ENCODE peak calls at places on chromosome 17, in ten cellular contexts. M, S, V, A, E, W, U, G, K and Z are unnamed samples. For H3K9me3, the result is how much of the 10 kb centered on the place peaks cover.

GRCh38 chr17:67157732-67158639 is 87.0 kb downstream of the HELZ start:
- DNase-seq in V (peak), S (peak), G (peak), K (peak), E (no peak), W (no peak), U (peak), M (peak), A (no peak), Z (no peak)

GRCh38 chr17:64707077-64707591 is 45.0 kb upstream of the SMURF2 start:
- DNase-seq in V (peak), A (no peak), M (peak), S (peak), G (no peak), U (no peak), K (peak), E (peak), W (peak), Z (peak)

GRCh38 chr17:77738666-77739531 is 219.6 kb upstream of the TNRC6C start:
- DNase-seq in E (no peak), A (no peak), G (no peak), U (no peak), M (no peak), W (peak), S (no peak), V (no peak), K (no peak), Z (peak)

GRCh38 chr17:63126607-63127006 is 160.6 kb downstream of the TANC2 start:
- DNase-seq in E (peak), U (no peak), W (no peak), S (no peak), M (peak), K (no peak), V (no peak), A (no peak), G (no peak), Z (no peak)

GRCh38 chr17:60766778-60767190 is 89.1 kb downstream of the BCAS3 start:
- DNase-seq in E (no peak), U (no peak), A (no peak), S (no peak), K (no peak), G (no peak), V (no peak), W (no peak), M (no peak), Z (peak)

GRCh38 chr17:17004251-17004996 is 32.5 kb upstream of the TNFRSF13B start:
- DNase-seq in V (no peak), U (no peak), M (no peak), A (no peak), E (no peak), W (no peak), S (no peak), G (no peak), K (no peak), Z (peak)

GRCh38 chr17:42311240-42312034 is 23.1 kb downstream of the STAT5A start:
- DNase-seq in W (peak), U (no peak), M (peak), G (peak), A (no peak), K (no peak), V (no peak), E (peak), S (peak), Z (no peak)

GRCh38 chr17:11495616-11496015 is 102.7 kb upstream of the DNAH9 start:
- DNase-seq in K (no peak), U (no peak), E (no peak), S (no peak), V (no peak), G (no peak), A (no peak), W (no peak), M (no peak), Z (no peak)

GRCh38 chr17:2259769-2260536 is 43.6 kb downstream of the SMG6 start:
- DNase-seq in W (no peak), K (no peak), V (no peak), E (peak), S (no peak), A (peak), U (peak), M (peak), G (no peak), Z (no peak)

GRCh38 chr17:28849281-28849680 is 5.5 kb upstream of the ERAL1 start:
- DNase-seq in E (no peak), U (no peak), V (peak), K (no peak), W (no peak), S (peak), G (peak), A (no peak), M (no peak), Z (no peak)

GRCh38 chr17:83148317-83149044 is 69.1 kb downstream of the METRNL start:
- DNase-seq in A (no peak), G (peak), K (no peak), W (no peak), E (no peak), V (no peak), M (no peak), U (no peak), S (no peak), Z (peak)

GRCh38 chr17:48259710-48260291 is 152.2 kb downstream of the SNX11 start:
- DNase-seq in E (no peak), M (peak), A (no peak), V (peak), W (peak), S (no peak), U (no peak), K (no peak), G (peak), Z (peak)

GRCh38 chr17:35192708-35193107 is 1.5 kb downstream of the SLC35G3 start:
- DNase-seq in M (no peak), V (no peak), W (no peak), U (no peak), G (no peak), S (no peak), A (no peak), E (no peak), K (no peak), Z (no peak)

GRCh38 chr17:66727634-66728570 is 107.0 kb upstream of the CACNG5 start:
- DNase-seq in W (peak), G (peak), K (peak), E (peak), M (peak), U (no peak), V (peak), S (peak), A (peak), Z (peak)

GRCh38 chr17:16104189-16104588 is 104.6 kb downstream of the TTC19 start:
- DNase-seq in E (no peak), W (no peak), S (no peak), K (no peak), V (no peak), M (no peak), A (no peak), G (no peak), U (no peak), Z (no peak)

GRCh38 chr17:50272711-50273653 is 1.3 kb upstream of the TMEM92 start:
- DNase-seq in M (peak), W (peak), K (no peak), V (peak), U (no peak), A (peak), E (no peak), S (peak), G (peak), Z (peak)

GRCh38 chr17:18158022-18158600 is 25.5 kb upstream of the ALKBH5 start:
- DNase-seq in S (no peak), E (peak), K (peak), G (peak), W (peak), A (no peak), U (peak), M (peak), V (peak), Z (peak)

GRCh38 chr17:11885051-11885450 is 112.2 kb downstream of the ZNF18 start:
- DNase-seq in U (no peak), G (no peak), E (no peak), W (no peak), V (no peak), A (no peak), M (no peak), S (no peak), K (no peak), Z (no peak)

GRCh38 chr17:57445051-57445450 is 188.7 kb downstream of the MSI2 start:
- DNase-seq in A (no peak), S (no peak), W (no peak), U (no peak), E (peak), V (no peak), M (no peak), G (no peak), K (no peak), Z (no peak)
- H3K9ac ChIP-seq in A (peak), S (no peak), W (no peak), U (peak), E (peak), V (no peak), M (no peak), G (no peak), K (no peak), Z (no peak)

GRCh38 chr17:38443356-38444026 is 15.2 kb downstream of the ARHGAP23 start:
- DNase-seq in E (no peak), W (no peak), U (peak), M (no peak), G (no peak), V (no peak), K (no peak), A (no peak), S (no peak), Z (no peak)

GRCh38 chr17:38440614-38441397 is 12.5 kb downstream of the ARHGAP23 start:
- DNase-seq in A (no peak), V (no peak), G (no peak), M (no peak), E (no peak), W (no peak), U (no peak), K (no peak), S (no peak), Z (peak)

GRCh38 chr17:38441429-38442061 is 13.3 kb downstream of the ARHGAP23 start:
- DNase-seq in W (no peak), S (no peak), K (no peak), A (no peak), G (no peak), U (no peak), E (no peak), V (no peak), M (no peak), Z (peak)

GRCh38 chr17:38442548-38442947 is 14.3 kb downstream of the ARHGAP23 start:
- DNase-seq in E (no peak), W (no peak), K (no peak), U (no peak), G (no peak), V (no peak), S (no peak), M (no peak), A (no peak), Z (no peak)

DNA sequence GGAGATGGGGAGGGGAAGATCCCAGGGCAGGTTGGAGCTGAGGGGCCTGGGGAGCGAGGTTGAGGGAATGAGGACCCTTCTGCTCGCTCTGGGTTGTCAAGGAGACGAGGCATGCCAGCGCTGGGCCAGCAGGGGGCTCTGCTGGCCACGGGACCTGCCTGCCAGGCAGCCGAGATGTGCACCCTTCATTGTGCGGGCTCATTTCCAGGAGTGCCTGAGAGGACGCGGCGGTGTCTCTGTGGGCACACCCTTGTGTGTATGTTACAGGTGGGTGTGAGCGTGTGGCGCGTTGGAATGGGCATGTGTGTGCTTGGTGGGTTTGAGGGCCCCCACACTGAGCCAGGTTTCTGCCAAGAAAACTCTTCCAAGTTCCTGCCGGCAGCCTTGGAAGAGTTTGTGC is 15.9 kb downstream of the ARHGAP23 start:
- DNase-seq in V (peak), U (no peak), A (peak), G (peak), K (no peak), S (peak), W (peak), E (no peak), M (peak), Z (peak)
- TF ChIP-seq CTCF in V (peak), U (peak), A (peak), G (peak), K (peak), S (peak), W (peak), E (peak), M (peak), Z (peak)

DNA sequence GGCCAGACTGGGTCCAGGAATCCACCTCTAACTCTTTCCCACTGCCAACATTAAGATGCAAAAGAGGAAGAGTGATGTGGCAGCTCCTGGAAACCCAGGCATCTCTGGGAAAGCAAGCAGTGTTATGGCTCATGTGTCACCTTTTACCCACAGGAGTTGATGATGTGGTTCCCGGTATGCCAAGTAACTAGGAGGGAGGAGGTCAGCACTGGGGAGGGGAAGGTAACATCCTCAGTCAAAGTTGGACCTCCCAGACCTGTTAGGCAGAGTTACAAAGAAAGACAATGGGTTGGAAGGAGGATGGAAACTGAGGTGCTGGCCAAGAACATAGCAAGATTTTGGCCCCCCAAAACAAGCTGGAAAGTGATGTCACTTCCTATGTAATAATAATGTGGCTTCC is 11.4 kb downstream of the KRABD2 start:
- DNase-seq in S (no peak), M (peak), G (no peak), W (no peak), E (peak), A (no peak), V (peak), U (no peak), K (no peak), Z (no peak)
- H3K9me3 ChIP-seq in S (under half), M (under half), G (under half), W (under half), E (under half), A (under half), V (under half), U (under half), K (under half), Z (under half)

GRCh38 chr17:76685366-76685765 is 25.4 kb downstream of the MXRA7 start:
- DNase-seq in A (no peak), E (no peak), V (no peak), K (no peak), G (no peak), M (no peak), S (no peak), U (no peak), W (no peak), Z (no peak)
- H3K9ac ChIP-seq in A (no peak), E (no peak), V (no peak), K (no peak), G (no peak), M (no peak), S (no peak), U (no peak), W (no peak), Z (no peak)

DNA sequence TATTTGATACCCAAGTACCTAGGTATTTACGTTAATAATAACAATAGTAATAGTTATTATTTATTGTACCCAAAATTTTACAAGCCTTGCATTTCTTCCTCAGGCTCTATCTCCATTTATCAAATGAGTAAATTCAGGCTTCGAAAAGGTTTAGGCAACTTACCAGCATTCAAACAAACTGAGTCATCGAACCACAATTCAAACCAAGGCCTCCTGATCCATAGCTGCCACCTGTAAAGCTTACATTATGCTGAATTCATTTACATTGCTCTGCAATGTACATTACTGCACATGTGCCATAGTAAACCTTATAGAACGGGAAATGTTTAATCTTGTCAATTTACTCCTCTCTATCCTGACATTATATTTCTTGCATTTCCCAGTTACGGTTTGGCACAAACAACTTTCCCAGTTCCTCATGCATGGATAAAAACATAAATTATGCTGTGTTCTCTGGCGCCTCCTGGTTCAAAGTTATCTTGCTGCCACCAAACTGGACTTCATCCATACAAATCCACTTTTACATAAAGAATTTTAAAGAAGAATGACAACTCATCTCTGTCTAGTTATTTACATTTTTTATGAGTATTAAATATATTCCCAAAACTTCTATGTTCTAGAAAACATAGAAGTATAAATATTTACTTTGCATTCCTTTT is 360.6 kb upstream of the SOX9 start:
- DNase-seq in A (no peak), K (no peak), E (peak), V (no peak), M (peak), U (no peak), W (no peak), G (no peak), S (no peak), Z (no peak)
- TF ChIP-seq CTCF in A (no peak), K (peak), E (no peak), V (no peak), M (no peak), U (no peak), W (peak), G (no peak), S (peak), Z (peak)